ENCODE peak calls at places on chromosomes 16 and 17, in four cellular contexts. One of them, this sample, is unnamed.

GRCh38 chr17:81666092-81666341 is 388 bp downstream of the OXLD1 start:
- DNase-seq in ovary: no peak
- DNase-seq in heart right ventricle: no peak
- DNase-seq in transverse colon: no peak
- DNase-seq in this sample: no peak

GRCh38 chr16:55478827-55479559 is at the start of gene MMP2:
- DNase-seq in ovary: peak; percentile 82
- DNase-seq in heart right ventricle: peak; percentile 81
- DNase-seq in transverse colon: peak; percentile 45
- DNase-seq in this sample: no peak

GRCh38 chr17:12765544-12765943 is 23.8 kb upstream of the ARHGAP44 start:
- DNase-seq in ovary: peak; percentile 41
- DNase-seq in heart right ventricle: peak; percentile 48
- DNase-seq in transverse colon: no peak
- DNase-seq in this sample: no peak

GRCh38 chr17:56640116-56640515 is 46.6 kb downstream of the NOG start:
- DNase-seq in ovary: no peak
- DNase-seq in heart right ventricle: no peak
- DNase-seq in transverse colon: no peak
- DNase-seq in this sample: no peak

GRCh38 chr17:79048826-79049755 is 25.1 kb downstream of the C1QTNF1 start:
- DNase-seq in ovary: no peak
- DNase-seq in heart right ventricle: no peak
- DNase-seq in transverse colon: no peak
- DNase-seq in this sample: no peak

GRCh38 chr17:14201595-14201994 is 35.1 kb downstream of the CDRT15 start:
- DNase-seq in ovary: no peak
- DNase-seq in heart right ventricle: no peak
- DNase-seq in transverse colon: peak; percentile 29
- DNase-seq in this sample: no peak

GRCh38 chr16:4298761-4299522 is 16.9 kb upstream of the GLIS2 start:
- DNase-seq in ovary: peak; percentile 71
- DNase-seq in heart right ventricle: peak; percentile 73
- DNase-seq in transverse colon: peak; percentile 88
- DNase-seq in this sample: peak; percentile 88

GRCh38 chr17:3475812-3476686 is at the start of gene ASPA:
- DNase-seq in ovary: no peak
- DNase-seq in heart right ventricle: no peak
- DNase-seq in transverse colon: no peak
- DNase-seq in this sample: no peak

GRCh38 chr17:64196626-64197025 is 66.4 kb downstream of the TEX2 start:
- DNase-seq in ovary: no peak
- DNase-seq in heart right ventricle: no peak
- DNase-seq in transverse colon: no peak
- DNase-seq in this sample: no peak

GRCh38 chr17:1591474-1592090 is 29.0 kb upstream of the PITPNA start:
- DNase-seq in ovary: no peak
- DNase-seq in heart right ventricle: no peak
- DNase-seq in transverse colon: no peak
- DNase-seq in this sample: no peak

GRCh38 chr17:58402679-58403078 is 14.7 kb downstream of the RNF43 start:
- DNase-seq in ovary: no peak
- DNase-seq in heart right ventricle: no peak
- DNase-seq in transverse colon: no peak
- DNase-seq in this sample: no peak

GRCh38 chr17:50279181-50279526 is 4.9 kb downstream of the TMEM92 start:
- DNase-seq in ovary: no peak
- DNase-seq in heart right ventricle: no peak
- DNase-seq in transverse colon: no peak
- DNase-seq in this sample: no peak

GRCh38 chr17:67211742-67212141 is 33.3 kb downstream of the HELZ start:
- DNase-seq in ovary: no peak
- DNase-seq in heart right ventricle: no peak
- DNase-seq in transverse colon: no peak
- DNase-seq in this sample: no peak

GRCh38 chr17:17377568-17377967 is 74.4 kb downstream of the NT5M start:
- DNase-seq in ovary: no peak
- DNase-seq in heart right ventricle: no peak
- DNase-seq in transverse colon: no peak
- DNase-seq in this sample: no peak

GRCh38 chr17:38510424-38511125 is 82.3 kb downstream of the ARHGAP23 start:
- DNase-seq in ovary: no peak
- DNase-seq in heart right ventricle: no peak
- DNase-seq in transverse colon: no peak
- DNase-seq in this sample: no peak

GRCh38 chr16:9258423-9259051 is 167.1 kb downstream of the HAPSTR1 start:
- DNase-seq in ovary: no peak
- DNase-seq in heart right ventricle: peak; percentile 13
- DNase-seq in transverse colon: peak; percentile 18
- DNase-seq in this sample: peak; percentile 55

DNA sequence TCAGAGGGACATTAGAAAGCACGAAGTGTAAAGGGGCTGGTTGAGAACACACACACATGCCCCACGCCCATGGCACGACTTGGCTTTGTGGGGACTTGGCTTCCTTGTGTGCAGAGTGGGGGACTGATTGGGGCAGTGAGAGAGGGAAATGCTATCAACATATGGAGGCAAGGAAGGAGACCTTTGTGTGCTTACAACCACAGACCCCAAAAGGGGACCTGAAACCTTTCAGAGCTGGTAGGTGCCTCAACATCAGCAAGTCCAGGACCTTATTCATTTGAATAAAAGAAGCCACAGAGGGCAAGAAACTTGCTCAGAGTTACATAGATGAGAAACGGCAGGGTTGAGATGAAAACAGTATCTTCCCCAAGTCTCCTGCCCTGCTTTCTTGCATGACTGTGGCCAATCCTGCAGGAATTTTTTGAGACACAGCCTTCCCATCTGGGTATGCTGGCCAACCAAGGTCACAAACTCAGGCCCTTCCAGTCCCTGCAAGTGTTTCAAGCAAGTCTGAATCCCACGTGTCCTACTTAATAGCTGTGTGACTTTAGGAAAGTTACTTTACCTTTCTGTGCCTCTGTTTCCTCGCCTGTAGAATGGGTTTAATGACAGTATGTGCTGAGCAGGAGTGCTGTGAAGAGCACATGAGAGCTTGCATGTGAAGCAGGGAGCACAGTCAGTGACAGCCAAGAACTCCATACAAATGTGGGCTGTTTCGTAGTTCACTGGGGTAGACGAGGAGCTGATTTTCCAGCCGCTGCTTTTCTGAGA is 26.2 kb downstream of the C16orf78 start:
- DNase-seq in ovary: no peak
- DNase-seq in heart right ventricle: no peak
- DNase-seq in transverse colon: peak; percentile 31
- DNase-seq in this sample: no peak
- H3K4me3 ChIP-seq in ovary: no peak overlapping the region
- H3K4me3 ChIP-seq in heart right ventricle: no peak overlapping the region
- H3K4me3 ChIP-seq in transverse colon: no peak overlapping the region
- H3K4me3 ChIP-seq in this sample: no peak overlapping the region

DNA sequence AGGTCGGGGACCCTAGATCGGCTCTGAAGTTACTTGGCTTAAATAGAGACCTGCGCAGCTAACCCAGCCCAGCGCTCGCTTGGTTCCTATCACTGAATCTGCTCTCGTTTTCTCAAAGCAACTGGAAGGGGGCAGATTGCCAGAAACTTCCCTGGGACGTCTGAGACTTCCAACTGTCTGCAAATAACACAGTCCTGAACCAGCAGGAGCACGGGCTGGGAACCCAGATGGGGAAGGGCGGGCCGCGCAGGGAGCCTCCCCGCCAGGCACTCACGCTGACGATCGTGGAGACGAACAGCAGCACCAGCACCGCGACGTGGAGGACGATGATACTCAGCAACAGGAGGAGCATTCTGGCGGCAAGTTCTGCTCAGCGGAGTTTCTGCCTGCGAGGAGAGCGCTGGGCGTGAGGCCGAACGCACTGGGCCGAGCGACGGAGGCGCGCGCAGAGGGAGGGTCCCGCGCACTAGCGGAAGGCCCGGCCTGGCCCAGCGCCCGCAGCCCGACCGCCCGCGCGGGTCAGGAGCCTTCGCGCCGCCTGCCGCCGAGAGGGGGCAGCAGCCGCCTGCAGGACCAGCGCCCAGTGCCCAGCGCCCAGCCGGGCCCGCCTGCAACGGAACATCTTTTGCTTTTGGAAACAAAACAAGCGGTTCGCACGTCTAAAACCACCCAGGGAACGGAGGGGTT is 4.6 kb downstream of the PMP22 start:
- DNase-seq in ovary: peak; percentile 90
- DNase-seq in heart right ventricle: peak; percentile 88
- DNase-seq in transverse colon: peak; percentile 85
- DNase-seq in this sample: peak; percentile 88
- H3K4me1 ChIP-seq in ovary: peaks cover 23% of the 10 kb centered on the region
- H3K4me1 ChIP-seq in heart right ventricle: peaks cover 69% of the 10 kb centered on the region
- H3K4me1 ChIP-seq in transverse colon: peaks cover 93% of the 10 kb centered on the region
- H3K4me1 ChIP-seq in this sample: peaks cover 56% of the 10 kb centered on the region

DNA sequence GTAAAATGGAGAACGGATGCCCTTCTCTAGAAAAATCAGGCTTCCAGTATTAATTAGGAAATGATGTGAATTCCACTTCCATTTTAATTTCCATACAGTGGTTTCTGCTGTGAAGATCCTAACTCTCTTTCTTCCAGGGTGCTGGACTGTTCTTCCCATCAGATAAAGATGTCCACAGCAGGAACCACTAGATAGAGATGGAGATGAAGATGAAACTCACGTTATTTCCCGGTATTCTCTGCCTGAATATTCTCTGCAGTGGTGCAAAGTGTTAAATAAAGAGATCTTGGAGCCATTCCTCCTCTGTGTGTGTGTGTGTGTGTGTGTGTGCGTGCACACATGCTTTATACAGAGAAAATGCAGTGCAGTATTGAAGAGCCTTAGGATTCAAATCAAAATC is 727.5 kb downstream of the KCNJ2 start:
- DNase-seq in ovary: no peak
- DNase-seq in heart right ventricle: no peak
- DNase-seq in transverse colon: no peak
- DNase-seq in this sample: no peak
- TF ChIP-seq CTCF in ovary: no peak
- TF ChIP-seq CTCF in heart right ventricle: no peak
- TF ChIP-seq CTCF in transverse colon: no peak
- TF ChIP-seq CTCF in this sample: no peak

GRCh38 chr16:87132361-87133014 is 184.7 kb downstream of the C16orf95 start:
- DNase-seq in ovary: no peak
- DNase-seq in heart right ventricle: no peak
- DNase-seq in transverse colon: no peak
- DNase-seq in this sample: no peak

GRCh38 chr16:87133112-87133850 is 183.9 kb downstream of the C16orf95 start:
- DNase-seq in ovary: no peak
- DNase-seq in heart right ventricle: no peak
- DNase-seq in transverse colon: no peak
- DNase-seq in this sample: no peak

GRCh38 chr16:87135631-87136030 is 181.6 kb downstream of the C16orf95 start:
- DNase-seq in ovary: no peak
- DNase-seq in heart right ventricle: no peak
- DNase-seq in transverse colon: no peak
- DNase-seq in this sample: no peak

GRCh38 chr16:87131996-87132345 is 185.2 kb downstream of the C16orf95 start:
- DNase-seq in ovary: no peak
- DNase-seq in heart right ventricle: no peak
- DNase-seq in transverse colon: no peak
- DNase-seq in this sample: no peak

GRCh38 chr16:87133966-87134945 is 182.9 kb downstream of the C16orf95 start:
- DNase-seq in ovary: no peak
- DNase-seq in heart right ventricle: no peak
- DNase-seq in transverse colon: no peak
- DNase-seq in this sample: no peak
- H3K4me3 ChIP-seq in ovary: no peak overlapping the region
- H3K4me3 ChIP-seq in heart right ventricle: no peak overlapping the region
- H3K4me3 ChIP-seq in transverse colon: no peak overlapping the region
- H3K4me3 ChIP-seq in this sample: no peak overlapping the region

DNA sequence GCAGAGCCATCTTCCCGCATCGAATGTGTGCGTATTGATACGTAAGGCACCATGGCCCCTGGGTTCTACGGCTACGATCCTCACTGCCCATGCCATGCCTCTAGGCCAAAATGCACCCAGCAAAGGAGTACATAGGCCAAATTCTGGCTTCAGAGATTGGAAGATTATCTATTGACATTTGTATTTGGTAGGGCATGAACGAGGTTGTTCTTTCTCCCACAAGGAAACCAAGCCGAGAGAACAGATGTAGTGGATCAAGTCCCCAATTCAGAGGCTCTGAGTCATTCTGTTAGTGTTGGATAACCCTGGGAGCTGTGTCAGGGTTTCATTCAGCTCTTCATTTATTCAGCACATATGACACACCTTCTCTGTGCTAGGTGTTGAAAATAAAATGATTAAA is 36.5 kb downstream of the HOXB1 start:
- DNase-seq in ovary: no peak
- DNase-seq in heart right ventricle: no peak
- DNase-seq in transverse colon: no peak
- DNase-seq in this sample: no peak
- H3K4me1 ChIP-seq in ovary: peaks cover 3% of the 10 kb centered on the region
- H3K4me1 ChIP-seq in heart right ventricle: peaks cover 18% of the 10 kb centered on the region
- H3K4me1 ChIP-seq in transverse colon: peaks cover 26% of the 10 kb centered on the region
- H3K4me1 ChIP-seq in this sample: no peaks in the 10 kb centered on the region

DNA sequence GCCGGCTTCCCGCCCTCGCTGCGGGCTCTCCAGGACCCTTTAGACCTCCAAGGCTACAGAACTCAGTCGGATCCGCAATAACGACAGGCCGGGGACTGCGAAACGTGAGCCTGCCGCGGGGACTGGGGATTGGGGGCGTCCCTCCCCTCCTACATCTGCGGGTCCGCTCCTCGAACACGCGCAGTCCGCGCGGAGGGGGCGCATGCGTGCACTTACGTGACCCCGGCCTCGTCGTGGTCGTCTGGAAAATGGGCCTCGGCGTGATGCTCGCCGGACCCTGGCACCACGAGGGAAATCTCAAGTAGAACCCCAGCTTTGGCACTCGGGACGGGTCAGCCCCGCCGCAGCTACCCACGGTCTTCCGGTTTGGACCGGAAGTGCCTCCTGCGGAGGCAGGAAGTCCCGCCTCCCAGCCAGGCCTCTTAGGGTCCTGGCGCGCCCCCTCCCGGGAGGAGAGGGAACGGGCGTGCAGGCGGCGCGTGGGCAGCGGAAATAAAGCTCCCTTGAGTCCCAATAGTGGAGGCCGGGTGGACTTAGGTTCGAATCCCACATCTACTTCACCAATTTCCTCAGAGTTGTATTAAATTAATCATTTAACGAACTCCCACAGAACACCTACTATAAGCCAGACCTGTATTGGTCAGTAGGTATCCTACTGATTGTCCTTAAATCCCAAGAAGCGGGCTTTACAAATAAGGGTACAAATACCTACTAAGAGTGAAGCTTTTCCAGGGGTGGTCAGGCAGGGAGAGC is at the start of gene TAF1C:
- DNase-seq in ovary: peak; percentile 93
- DNase-seq in heart right ventricle: peak; percentile 89
- DNase-seq in transverse colon: peak; percentile 95
- DNase-seq in this sample: peak; percentile 94
- TF ChIP-seq CTCF in ovary: peak; percentile 95
- TF ChIP-seq CTCF in heart right ventricle: peak; percentile 97
- TF ChIP-seq CTCF in transverse colon: peak; percentile 93
- TF ChIP-seq CTCF in this sample: peak; percentile 97

GRCh38 chr16:66606000-66606751 is 1.7 kb downstream of the CMTM3 start:
- DNase-seq in ovary: no peak
- DNase-seq in heart right ventricle: no peak
- DNase-seq in transverse colon: no peak
- DNase-seq in this sample: no peak
- H3K4me3 ChIP-seq in ovary: peak overlapping the region; percentile 90
- H3K4me3 ChIP-seq in heart right ventricle: peak overlapping the region; percentile 57
- H3K4me3 ChIP-seq in transverse colon: no peak overlapping the region
- H3K4me3 ChIP-seq in this sample: peak overlapping the region; percentile 80